ENCODE peak calls at places on chromosomes 1 and 21, in five cellular contexts. A is A673, G is AG20443, M is bronchial epithelial cell, P is cardiac muscle cell. Q is an unnamed sample.

GRCh38 chr1:54081306-54082270 is 28.2 kb downstream of the TCEANC2 start:
- DNase-seq in A (peak; percentile 67), G (peak; percentile 79), M (peak; percentile 92), P (peak; percentile 82), Q (peak; percentile 73)

GRCh38 chr1:64809309-64809708 is 64.4 kb downstream of the RAVER2 start:
- DNase-seq in A (no peak), G (no peak), M (no peak), P (no peak), Q (no peak)

GRCh38 chr1:66352783-66353182 is 181.2 kb upstream of the SGIP1 start:
- DNase-seq in A (no peak), G (no peak), M (no peak), P (no peak), Q (no peak)

GRCh38 chr1:218735436-218735835 is 390.3 kb downstream of the TGFB2 start:
- DNase-seq in A (no peak), G (peak; percentile 81), M (peak; percentile 23), P (peak; percentile 77), Q (no peak)

GRCh38 chr1:210264521-210265380 is 32.2 kb downstream of the SERTAD4 start:
- DNase-seq in A (peak; percentile 46), G (peak; percentile 27), M (no peak), P (peak; percentile 20), Q (peak; percentile 53)

GRCh38 chr1:228794810-228795209 is 59.5 kb downstream of the RHOU start:
- DNase-seq in A (no peak), G (no peak), M (no peak), P (no peak), Q (no peak)

GRCh38 chr1:34858901-34859441 is 578 bp downstream of the SMIM12 start:
- DNase-seq in A (peak; percentile 10), G (peak; percentile 62), M (peak; percentile 7), P (peak; percentile 16), Q (peak; percentile 28)

GRCh38 chr1:1370771-1371300 is 4.2 kb downstream of the AURKAIP1 start:
- DNase-seq in A (no peak), G (no peak), M (no peak), P (no peak), Q (no peak)

GRCh38 chr21:27047331-27048314 is 80.7 kb upstream of the ADAMTS5 start:
- DNase-seq in A (peak; percentile 44), G (no peak), M (peak; percentile 84), P (no peak), Q (no peak)

GRCh38 chr1:176880954-176881595 is 283.4 kb downstream of the ASTN1 start:
- DNase-seq in A (peak; percentile 84), G (peak; percentile 88), M (peak; percentile 49), P (peak; percentile 93), Q (peak; percentile 75)

GRCh38 chr1:241688940-241689368 is 36.9 kb downstream of the WDR64 start:
- DNase-seq in A (no peak), G (no peak), M (peak; percentile 100), P (peak; percentile 23), Q (peak; percentile 93)

GRCh38 chr1:27331426-27331825 is 9.5 kb downstream of the TMEM222 start:
- DNase-seq in A (no peak), G (no peak), M (no peak), P (no peak), Q (no peak)

GRCh38 chr1:60227581-60228252 is 154.1 kb upstream of the C1orf87 start:
- DNase-seq in A (peak; percentile 7), G (no peak), M (peak; percentile 79), P (no peak), Q (peak; percentile 42)

GRCh38 chr21:17602874-17603273 is 9.8 kb downstream of the BTG3 start:
- DNase-seq in A (peak; percentile 5), G (no peak), M (peak; percentile 58), P (no peak), Q (no peak)

GRCh38 chr1:245765241-245766000 is 610.6 kb downstream of the KIF26B start:
- DNase-seq in A (no peak), G (peak; percentile 51), M (peak; percentile 66), P (no peak), Q (peak; percentile 88)

GRCh38 chr1:229027622-229028182 is 243.2 kb upstream of the RAB4A start:
- DNase-seq in A (peak; percentile 16), G (no peak), M (peak; percentile 48), P (no peak), Q (peak; percentile 10)

GRCh38 chr1:28056129-28056925 is 32.1 kb downstream of the EYA3 start:
- DNase-seq in A (no peak), G (no peak), M (peak; percentile 65), P (no peak), Q (peak; percentile 58)

GRCh38 chr1:94979126-94979525 is 52.2 kb upstream of the CNN3 start:
- DNase-seq in A (no peak), G (no peak), M (no peak), P (no peak), Q (no peak)

GRCh38 chr1:107748529-107748928 is 216.5 kb downstream of the VAV3 start:
- DNase-seq in A (peak; percentile 73), G (peak; percentile 39), M (peak; percentile 62), P (peak; percentile 34), Q (peak; percentile 42)

GRCh38 chr1:3702990-3703728 is 49.1 kb upstream of the CCDC27 start:
- DNase-seq in A (no peak), G (peak; percentile 70), M (peak; percentile 79), P (no peak), Q (no peak)

GRCh38 chr1:77900687-77901293 is 12.4 kb downstream of the NEXN start:
- DNase-seq in A (peak; percentile 72), G (peak; percentile 48), M (peak; percentile 70), P (peak; percentile 55), Q (peak; percentile 65)

GRCh38 chr1:29563092-29563491 is 326.8 kb downstream of the PTPRU start:
- DNase-seq in A (peak; percentile 14), G (no peak), M (no peak), P (no peak), Q (no peak)

GRCh38 chr1:227944931-227945890 is 2.5 kb downstream of the WNT9A start:
- DNase-seq in A (no peak), G (no peak), M (no peak), P (peak; percentile 22), Q (peak; percentile 7)

GRCh38 chr21:37751268-37751975 is 164.8 kb downstream of the KCNJ6 start:
- DNase-seq in A (no peak), G (peak; percentile 31), M (peak; percentile 29), P (peak; percentile 23), Q (no peak)

GRCh38 chr1:173445164-173445563 is 32.0 kb upstream of the PRDX6 start:
- DNase-seq in A (no peak), G (no peak), M (no peak), P (no peak), Q (no peak)

GRCh38 chr1:238777551-238777950 is 608.8 kb upstream of the CHRM3 start:
- DNase-seq in A (no peak), G (no peak), M (no peak), P (no peak), Q (peak; percentile 2)

GRCh38 chr1:157377216-157377821 is 175.0 kb downstream of the FCRL5 start:
- DNase-seq in A (peak; percentile 59), G (no peak), M (peak; percentile 27), P (peak; percentile 60), Q (peak; percentile 61)